ENCODE peak calls at places on chromosomes 5 and 9, in six cellular contexts. S is stomach, T is heart left ventricle, Z is tibial nerve, C is transverse colon, Q is gastrocnemius medialis. N is an unnamed sample.
A peak's percentile ranks its signal among the peaks of the same experiment; 100 is the strongest.

GRCh38 chr9:109460576-109460975 is 37.5 kb downstream of the PTPN3 start:
- DNase-seq in Q (no peak), Z (no peak), T (no peak), C (no peak), S (no peak), N (no peak)

GRCh38 chr5:109589239-109589638 is 100.5 kb upstream of the MAN2A1 start:
- DNase-seq in S (no peak), Z (no peak), C (no peak), Q (no peak), T (no peak), N (no peak)

GRCh38 chr5:8070138-8070537 is 201.2 kb downstream of the MTRR start:
- DNase-seq in C (no peak), T (no peak), Z (no peak), S (no peak), Q (no peak), N (no peak)

GRCh38 chr5:38258319-38259061 is at the start of gene EGFLAM:
- DNase-seq in Z (no peak), Q (no peak), T (peak; percentile 46), C (no peak), S (no peak), N (peak; percentile 70)

GRCh38 chr9:127855522-127855921 is 1.1 kb upstream of the ENG start:
- DNase-seq in S (no peak), Q (no peak), C (no peak), T (no peak), Z (no peak), N (no peak)

GRCh38 chr5:87116821-87117512 is 150.7 kb upstream of the RASA1 start:
- DNase-seq in Z (no peak), Q (no peak), C (no peak), S (no peak), T (no peak), N (no peak)

GRCh38 chr9:34185778-34186551 is 7.1 kb downstream of the UBAP1 start:
- DNase-seq in Q (peak; percentile 46), S (peak; percentile 57), Z (peak; percentile 56), T (peak; percentile 45), C (no peak), N (no peak)

GRCh38 chr9:138010274-138010800 is 132.8 kb downstream of the CACNA1B start:
- DNase-seq in T (no peak), Z (no peak), C (no peak), Q (no peak), S (peak; percentile 7), N (no peak)

GRCh38 chr9:33162721-33163311 is 4.3 kb downstream of the B4GALT1 start:
- DNase-seq in C (peak; percentile 61), Q (peak; percentile 93), T (peak; percentile 75), S (peak; percentile 72), Z (peak; percentile 80), N (no peak)

GRCh38 chr9:34413229-34413852 is 36.6 kb upstream of the MYORG start:
- DNase-seq in C (peak; percentile 29), Z (peak; percentile 20), S (peak; percentile 29), T (no peak), Q (no peak), N (peak; percentile 60)

GRCh38 chr5:170573119-170573518 is 69.3 kb downstream of the KCNIP1 start:
- DNase-seq in S (no peak), Z (no peak), Q (no peak), T (no peak), C (no peak), N (no peak)

GRCh38 chr5:146073239-146073900 is 32.0 kb downstream of the PLAC8L1 start:
- DNase-seq in Z (no peak), S (no peak), Q (no peak), T (no peak), C (peak; percentile 15), N (no peak)

GRCh38 chr9:35689601-35690446 is at the start of gene TPM2:
- DNase-seq in C (peak; percentile 73), Z (peak; percentile 35), S (peak; percentile 37), Q (peak; percentile 78), T (peak; percentile 91), N (peak; percentile 66)

GRCh38 chr9:15837079-15837679 is 284.3 kb downstream of the CCDC171 start:
- DNase-seq in T (no peak), C (no peak), S (no peak), Z (peak; percentile 32), Q (no peak), N (peak; percentile 11)

DNA sequence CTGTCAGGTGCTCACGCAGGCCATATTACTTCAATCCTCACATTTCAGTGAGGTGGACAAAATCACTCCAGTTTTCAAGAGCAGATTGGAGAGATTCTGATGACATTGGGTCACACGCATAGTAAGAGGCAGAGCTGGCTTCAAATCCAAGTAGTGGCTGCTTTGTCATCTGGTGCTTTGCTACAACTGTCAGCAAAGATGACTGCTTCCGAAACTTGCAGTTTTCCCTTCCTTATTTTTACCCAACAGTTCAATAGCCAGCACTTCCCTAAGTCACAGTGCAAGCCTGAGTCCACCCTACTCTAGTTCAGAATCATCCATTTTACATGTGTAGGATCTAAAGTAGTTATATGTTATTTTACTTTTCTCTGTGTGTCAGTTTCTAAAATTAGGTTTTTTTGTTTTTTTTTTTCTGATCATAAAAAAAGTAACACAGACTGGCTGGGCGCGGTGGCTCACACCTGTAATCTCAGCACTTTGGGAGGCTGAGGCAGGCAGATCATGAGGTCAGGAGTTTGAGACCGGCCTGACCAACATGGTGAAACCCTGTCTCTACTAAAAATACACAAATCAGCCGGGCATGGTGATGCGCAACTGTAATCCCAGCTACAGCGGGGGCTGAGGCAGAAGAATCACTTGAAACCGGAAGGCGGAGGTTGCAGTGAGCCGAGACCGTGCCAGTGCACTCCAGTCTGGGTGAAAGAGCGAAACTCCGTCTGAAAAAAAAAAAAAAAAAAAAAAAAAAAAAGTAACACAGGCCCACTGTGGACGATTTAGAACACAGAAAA is 49.6 kb downstream of the ANKDD1B start:
- DNase-seq in C (no peak), T (no peak), S (no peak), Z (no peak), Q (no peak), N (no peak)
- TF ChIP-seq POLR2A in C (no peak), T (no peak), S (no peak), Z (no peak), Q (no peak), N (no peak)

GRCh38 chr9:97986466-97986865 is 3.3 kb downstream of the ANP32B start:
- DNase-seq in Q (peak; percentile 61), C (no peak), Z (no peak), T (no peak), S (no peak), N (no peak)
- H3K27ac ChIP-seq in Q (peak overlapping the region; percentile 99), C (peak overlapping the region; percentile 100), Z (no peak overlapping the region), T (no peak overlapping the region), S (no peak overlapping the region), N (no peak overlapping the region)

DNA sequence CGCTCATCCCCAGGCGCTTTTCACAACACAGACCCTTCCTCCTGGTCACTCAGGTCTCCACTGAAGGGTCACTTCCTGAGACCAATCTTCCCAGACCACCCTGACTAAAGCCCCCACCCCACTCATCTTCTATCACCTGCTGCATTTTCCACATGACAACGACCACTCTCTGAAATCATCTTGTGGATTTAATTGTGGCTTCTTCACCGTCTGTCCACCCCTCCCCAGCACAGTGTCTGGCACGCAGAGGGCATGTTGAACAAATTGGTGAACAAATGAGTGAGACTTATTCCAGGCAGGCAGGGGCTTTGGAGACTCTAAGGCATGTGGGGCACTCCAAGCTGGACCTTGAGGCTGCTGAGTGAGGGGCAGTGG is 8.8 kb downstream of the BARX1 start:
- DNase-seq in Q (no peak), C (no peak), T (no peak), S (no peak), Z (no peak), N (no peak)
- H3K4me3 ChIP-seq in Q (peak overlapping the region; percentile 50), C (no peak overlapping the region), T (no peak overlapping the region), S (peak overlapping the region; percentile 41), Z (no peak overlapping the region), N (no peak overlapping the region)

GRCh38 chr5:554284-554988 is 30.2 kb upstream of the SLC9A3 start:
- DNase-seq in S (no peak), T (no peak), Z (no peak), C (no peak), Q (no peak), N (peak; percentile 9)

GRCh38 chr5:555058-555623 is 30.9 kb upstream of the SLC9A3 start:
- DNase-seq in S (peak; percentile 37), C (peak; percentile 53), Q (no peak), Z (no peak), T (no peak), N (no peak)

GRCh38 chr5:553874-554273 is 29.6 kb upstream of the SLC9A3 start:
- DNase-seq in C (peak; percentile 87), T (no peak), S (peak; percentile 89), Z (no peak), Q (no peak), N (no peak)

GRCh38 chr5:548256-548655 is 24.0 kb upstream of the SLC9A3 start:
- DNase-seq in T (no peak), C (peak; percentile 18), Z (no peak), Q (no peak), S (no peak), N (peak; percentile 12)

GRCh38 chr5:551406-551805 is 27.2 kb upstream of the SLC9A3 start:
- DNase-seq in S (no peak), Z (no peak), T (no peak), C (peak; percentile 4), Q (no peak), N (no peak)
- TF ChIP-seq POLR2A in S (no peak), Z (no peak), T (no peak), C (no peak), Q (no peak), N (no peak)

DNA sequence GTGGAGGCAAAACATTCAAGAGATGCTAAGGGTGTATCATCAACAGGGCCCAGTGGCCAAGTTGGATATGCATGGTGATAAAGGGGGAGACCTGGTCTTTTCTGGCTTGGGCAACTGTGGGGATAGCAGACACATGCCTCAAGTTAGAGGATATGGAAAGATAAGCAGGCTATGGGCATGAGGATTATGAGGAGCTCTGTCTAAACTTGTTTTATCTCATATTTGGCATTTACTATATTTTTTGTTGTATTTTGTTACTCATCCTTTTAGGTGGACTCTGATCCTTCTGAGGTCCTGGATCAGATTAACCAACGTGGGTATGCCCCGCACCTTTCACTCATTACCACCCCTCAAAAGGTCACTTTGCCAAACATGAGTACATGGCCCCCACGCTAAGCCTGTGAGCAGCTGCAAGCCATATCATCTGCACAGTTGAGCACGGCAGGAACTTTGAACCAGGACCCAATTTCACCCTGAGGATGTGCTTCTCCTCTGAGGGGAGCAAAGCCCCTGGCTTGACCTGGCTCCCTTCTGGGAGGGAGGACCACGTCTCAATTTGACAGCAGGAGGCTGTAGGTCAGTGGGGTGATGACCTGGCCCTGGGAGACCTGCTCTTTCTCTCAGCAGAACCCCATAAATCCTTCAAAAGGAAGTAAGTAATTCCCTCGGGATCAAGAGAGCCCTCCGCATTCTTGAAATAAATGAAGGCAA is 71.1 kb upstream of the CD180 start:
- DNase-seq in C (peak; percentile 12), T (peak; percentile 44), S (no peak), Q (peak; percentile 28), Z (no peak), N (peak; percentile 61)
- H3K27ac ChIP-seq in C (peak overlapping the region; percentile 92), T (peak overlapping the region; percentile 69), S (peak overlapping the region; percentile 52), Q (peak overlapping the region; percentile 86), Z (peak overlapping the region; percentile 81), N (peak overlapping the region; percentile 93)

N was measured in adrenal gland.